ENCODE peak calls at places on chromosome 21, in nine cellular contexts. C is Peyer's patch; J is ovary; O is left ventricle myocardium inferior; T is IMR-90; S is endothelial cell of umbilical vein; W is sigmoid colon; X is stomach; L is CD8-positive, alpha-beta T cell. F is an unnamed sample.

GRCh38 chr21:28537371-28538079 is 455.2 kb downstream of the LTN1 start:
- DNase-seq in X (no peak), L (no peak), O (no peak), T (peak), C (no peak), W (no peak), S (peak), J (no peak), F (peak)

GRCh38 chr21:37220433-37220980 is 46.6 kb downstream of the VPS26C start:
- DNase-seq in W (peak), J (no peak), T (peak), S (peak), O (no peak), X (no peak), C (peak), L (no peak), F (peak)

GRCh38 chr21:45405819-45406762 is 1.1 kb downstream of the COL18A1 start:
- DNase-seq in T (peak), C (no peak), S (peak), J (no peak), X (no peak), O (peak), W (peak), L (no peak), F (peak)

GRCh38 chr21:38787461-38788274 is 18.1 kb upstream of the ETS2 start:
- DNase-seq in X (peak), T (peak), L (no peak), J (no peak), O (no peak), S (no peak), W (no peak), C (peak), F (peak)

GRCh38 chr21:38839683-38840286 is 34.1 kb downstream of the ETS2 start:
- DNase-seq in W (no peak), L (no peak), J (no peak), T (peak), O (no peak), C (no peak), X (no peak), S (peak), F (peak)

GRCh38 chr21:28884976-28885852 is 107.5 kb downstream of the LTN1 start:
- DNase-seq in S (peak), W (peak), X (peak), L (peak), J (peak), T (peak), C (peak), O (peak), F (peak)

GRCh38 chr21:28454978-28455600 is 537.6 kb downstream of the LTN1 start:
- DNase-seq in T (peak), L (no peak), C (no peak), J (no peak), O (no peak), W (no peak), X (no peak), S (no peak), F (no peak)

GRCh38 chr21:26826801-26827200 is 18.4 kb downstream of the ADAMTS1 start:
- DNase-seq in T (no peak), L (no peak), W (no peak), J (no peak), X (no peak), S (no peak), O (no peak), C (no peak), F (no peak)

GRCh38 chr21:39847877-39848276 is 19.4 kb upstream of the PCP4 start:
- DNase-seq in O (no peak), X (no peak), S (no peak), C (no peak), L (no peak), J (no peak), W (no peak), T (no peak), F (no peak)

GRCh38 chr21:34129971-34130597 is 56.7 kb downstream of the MRPS6 start:
- DNase-seq in X (no peak), L (no peak), J (no peak), O (no peak), S (no peak), W (no peak), T (peak), C (no peak), F (no peak)

GRCh38 chr21:24705201-24705600 is 902.1 kb downstream of the MRPL39 start:
- DNase-seq in X (no peak), C (no peak), S (no peak), W (no peak), O (no peak), L (no peak), T (no peak), J (no peak), F (no peak)

GRCh38 chr21:38159355-38159754 is 97.4 kb upstream of the KCNJ15 start:
- DNase-seq in C (peak), W (no peak), J (peak), X (peak), L (peak), S (peak), O (peak), T (peak), F (peak)

GRCh38 chr21:29230541-29231275 is 68.0 kb upstream of the BACH1 start:
- DNase-seq in L (no peak), T (no peak), S (no peak), W (no peak), O (no peak), J (no peak), C (no peak), X (no peak), F (no peak)

GRCh38 chr21:38467369-38467768 is 30.9 kb downstream of the ERG start:
- DNase-seq in T (no peak), L (no peak), J (no peak), X (no peak), C (no peak), O (no peak), S (no peak), W (no peak), F (no peak)

GRCh38 chr21:19922122-19922521 is 1076.1 kb upstream of the NCAM2 start:
- DNase-seq in C (no peak), J (no peak), O (no peak), S (no peak), W (no peak), T (no peak), L (no peak), X (no peak), F (no peak)

GRCh38 chr21:37914211-37914900 is 1.9 kb downstream of the KCNJ6 start:
- DNase-seq in O (no peak), L (no peak), C (no peak), S (no peak), W (no peak), T (peak), X (no peak), J (no peak), F (peak)

GRCh38 chr21:27365394-27365793 is 398.5 kb upstream of the ADAMTS5 start:
- DNase-seq in J (no peak), W (no peak), T (peak), X (no peak), C (no peak), L (no peak), S (no peak), O (no peak), F (no peak)

GRCh38 chr21:23308741-23309140 is 2298.5 kb downstream of the MRPL39 start:
- DNase-seq in T (no peak), X (no peak), J (no peak), W (no peak), C (no peak), S (no peak), O (no peak), L (no peak), F (no peak)

GRCh38 chr21:39144191-39144590 is 39.1 kb downstream of the PSMG1 start:
- DNase-seq in W (no peak), S (no peak), T (no peak), O (no peak), C (no peak), L (no peak), X (no peak), J (no peak), F (no peak)

GRCh38 chr21:40134731-40135492 is 267.7 kb downstream of the PCP4 start:
- DNase-seq in L (no peak), J (no peak), C (no peak), W (no peak), O (no peak), X (no peak), T (no peak), S (no peak), F (no peak)

GRCh38 chr21:28798798-28799197 is 193.9 kb downstream of the LTN1 start:
- DNase-seq in C (no peak), W (no peak), L (no peak), J (no peak), T (peak), S (no peak), O (no peak), X (no peak), F (no peak)

GRCh38 chr21:31558839-31559367 is 100.6 kb upstream of the SOD1 start:
- DNase-seq in T (peak), S (peak), O (peak), L (peak), X (peak), C (peak), J (peak), W (peak), F (peak)

GRCh38 chr21:8990326-8991087 is 1530.9 kb upstream of the TPTE start:
- DNase-seq in S (no peak), T (no peak), L (no peak), X (no peak), O (no peak), J (no peak), C (no peak), W (peak), F (no peak)

GRCh38 chr21:28487455-28488070 is 505.1 kb downstream of the LTN1 start:
- DNase-seq in T (no peak), W (no peak), O (no peak), J (no peak), C (no peak), X (no peak), S (no peak), L (no peak), F (no peak)

GRCh38 chr21:30831194-30831765 is 1.7 kb upstream of the KRTAP7-1 start:
- DNase-seq in O (no peak), X (no peak), W (no peak), T (no peak), L (peak), C (no peak), S (no peak), J (no peak), F (no peak)

GRCh38 chr21:29499734-29500343 is 201.1 kb downstream of the BACH1 start:
- DNase-seq in S (peak), C (no peak), J (no peak), T (no peak), X (no peak), W (no peak), L (no peak), O (no peak), F (peak)

GRCh38 chr21:29419422-29419821 is 120.7 kb downstream of the BACH1 start:
- DNase-seq in C (no peak), O (no peak), T (no peak), W (no peak), L (no peak), S (no peak), X (no peak), J (no peak), F (no peak)

GRCh38 chr21:31597683-31598082 is 61.8 kb upstream of the SOD1 start:
- DNase-seq in O (no peak), T (no peak), X (no peak), L (no peak), W (no peak), J (no peak), C (no peak), S (no peak), F (no peak)

GRCh38 chr21:38297193-38297592 is 40.4 kb downstream of the KCNJ15 start:
- DNase-seq in L (no peak), W (no peak), O (no peak), T (peak), C (no peak), X (no peak), J (no peak), S (peak), F (no peak)

GRCh38 chr21:15274701-15275255 is 210.0 kb upstream of the NRIP1 start:
- DNase-seq in W (no peak), J (no peak), O (no peak), C (no peak), S (no peak), T (no peak), L (no peak), X (no peak), F (no peak)

GRCh38 chr21:31872452-31873274 is at the start of gene HUNK:
- DNase-seq in X (no peak), S (no peak), T (peak), O (no peak), C (peak), W (no peak), L (no peak), J (peak), F (no peak)

GRCh38 chr21:41856572-41856971 is 22.6 kb downstream of the PRDM15 start:
- DNase-seq in W (no peak), L (no peak), S (no peak), T (no peak), O (no peak), C (no peak), J (no peak), X (no peak), F (no peak)
- H3K27ac ChIP-seq in W (no peak), L (no peak), S (no peak), T (no peak), O (no peak), C (no peak), J (no peak), X (no peak), F (no peak)

GRCh38 chr21:25788677-25789076 is 53.9 kb downstream of the GABPA start:
- DNase-seq in W (no peak), C (no peak), O (no peak), X (no peak), J (no peak), T (no peak), L (no peak), S (no peak), F (no peak)

GRCh38 chr21:25790122-25790951 is 55.6 kb downstream of the GABPA start:
- DNase-seq in J (no peak), S (peak), W (no peak), L (no peak), O (no peak), C (no peak), T (peak), X (no peak), F (peak)

DNA sequence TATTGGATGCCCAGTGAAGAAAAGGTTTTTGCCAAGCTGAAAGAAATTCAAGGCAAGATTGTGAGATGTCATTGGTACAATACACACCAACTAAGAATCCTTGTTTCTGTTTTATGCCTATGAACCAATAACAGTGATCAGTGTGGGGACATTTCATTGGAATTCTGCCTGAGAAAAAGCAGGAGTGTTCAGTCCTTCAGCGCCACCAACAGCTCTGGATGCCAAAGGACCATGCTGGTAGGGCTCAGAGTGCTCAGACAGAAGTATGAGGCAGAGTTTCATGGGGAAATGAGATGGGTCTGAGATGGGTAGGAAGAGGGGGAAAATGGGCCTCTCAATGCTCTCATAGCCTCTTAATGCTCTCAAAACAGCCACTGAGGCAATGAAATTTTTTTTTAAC is 56.5 kb downstream of the GABPA start:
- DNase-seq in S (no peak), J (no peak), X (no peak), L (no peak), W (no peak), C (no peak), O (no peak), T (no peak), F (no peak)
- TF ChIP-seq CTCF in S (no peak), J (no peak), X (no peak), L (no peak), W (no peak), C (no peak), O (no peak), T (no peak), F (no peak)

GRCh38 chr21:35294231-35294898 is 245.3 kb upstream of the RUNX1 start:
- DNase-seq in S (peak), L (no peak), O (no peak), X (peak), J (no peak), T (no peak), W (no peak), C (peak), F (no peak)
- H3K27ac ChIP-seq in S (no peak), L (no peak), O (no peak), X (peak), J (no peak), T (no peak), W (no peak), C (peak), F (no peak)

DNA sequence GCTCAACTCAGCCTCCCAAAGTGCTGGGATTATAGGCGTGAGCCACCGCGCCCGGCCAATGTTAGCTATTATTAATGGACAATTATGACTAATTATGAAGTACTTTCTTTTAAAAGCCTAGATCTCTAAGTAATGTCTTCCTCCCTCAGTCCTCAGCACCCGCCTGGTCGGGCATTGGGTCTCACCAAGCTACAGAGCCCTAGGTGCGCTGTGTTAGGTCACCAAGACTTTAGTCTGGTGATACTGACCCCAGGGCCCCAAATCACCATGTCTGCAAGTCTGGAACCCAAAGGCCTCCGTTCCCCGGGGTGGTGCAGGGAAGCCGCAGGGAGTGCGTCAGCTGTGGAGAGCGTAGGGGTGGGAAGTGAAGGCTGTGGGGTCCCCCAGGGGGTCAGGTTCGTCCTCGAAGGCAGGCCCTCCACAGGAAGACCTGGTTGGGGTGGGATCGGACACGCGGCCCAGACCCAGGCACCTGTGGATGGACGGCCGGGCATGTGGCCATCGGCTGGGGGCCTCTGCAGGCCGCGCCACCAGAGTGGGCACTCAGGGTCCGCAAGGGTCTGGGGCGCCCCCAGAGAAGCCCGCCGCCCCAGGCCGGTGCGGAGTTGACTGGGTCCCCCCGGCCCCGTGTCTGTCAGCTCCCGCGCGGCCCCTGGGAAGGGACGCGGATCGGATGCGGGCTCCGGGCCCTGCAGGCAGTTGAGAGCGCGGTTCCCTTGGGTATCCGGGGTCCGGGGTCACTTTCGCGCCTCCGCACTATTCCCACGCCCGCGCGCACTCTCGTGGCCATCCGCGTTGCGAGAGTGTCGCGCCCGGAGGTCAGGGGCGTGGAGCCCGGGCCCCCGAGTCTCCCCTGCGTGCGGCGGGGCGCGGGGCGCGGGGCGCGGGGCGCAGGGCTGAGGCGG is 710 bp upstream of the PDXK start:
- DNase-seq in J (no peak), W (no peak), O (no peak), L (no peak), X (no peak), C (peak), S (no peak), T (no peak), F (no peak)
- TF ChIP-seq CTCF in J (no peak), W (no peak), O (no peak), L (no peak), X (no peak), C (no peak), S (no peak), T (no peak), F (no peak)

GRCh38 chr21:42553435-42553834 is 39.8 kb downstream of the SLC37A1 start:
- DNase-seq in W (no peak), C (no peak), O (no peak), S (no peak), L (no peak), J (no peak), X (no peak), T (no peak), F (no peak)

GRCh38 chr21:42550817-42551216 is 37.2 kb downstream of the SLC37A1 start:
- DNase-seq in O (no peak), S (no peak), T (no peak), J (no peak), W (no peak), X (peak), L (no peak), C (peak), F (no peak)

GRCh38 chr21:42555756-42556438 is 42.2 kb downstream of the SLC37A1 start:
- DNase-seq in S (no peak), O (no peak), J (no peak), X (no peak), W (peak), C (peak), T (no peak), L (no peak), F (no peak)

GRCh38 chr21:42554251-42554937 is 40.7 kb downstream of the SLC37A1 start:
- DNase-seq in W (peak), T (no peak), J (no peak), X (no peak), L (no peak), C (peak), S (no peak), O (peak), F (no peak)

DNA sequence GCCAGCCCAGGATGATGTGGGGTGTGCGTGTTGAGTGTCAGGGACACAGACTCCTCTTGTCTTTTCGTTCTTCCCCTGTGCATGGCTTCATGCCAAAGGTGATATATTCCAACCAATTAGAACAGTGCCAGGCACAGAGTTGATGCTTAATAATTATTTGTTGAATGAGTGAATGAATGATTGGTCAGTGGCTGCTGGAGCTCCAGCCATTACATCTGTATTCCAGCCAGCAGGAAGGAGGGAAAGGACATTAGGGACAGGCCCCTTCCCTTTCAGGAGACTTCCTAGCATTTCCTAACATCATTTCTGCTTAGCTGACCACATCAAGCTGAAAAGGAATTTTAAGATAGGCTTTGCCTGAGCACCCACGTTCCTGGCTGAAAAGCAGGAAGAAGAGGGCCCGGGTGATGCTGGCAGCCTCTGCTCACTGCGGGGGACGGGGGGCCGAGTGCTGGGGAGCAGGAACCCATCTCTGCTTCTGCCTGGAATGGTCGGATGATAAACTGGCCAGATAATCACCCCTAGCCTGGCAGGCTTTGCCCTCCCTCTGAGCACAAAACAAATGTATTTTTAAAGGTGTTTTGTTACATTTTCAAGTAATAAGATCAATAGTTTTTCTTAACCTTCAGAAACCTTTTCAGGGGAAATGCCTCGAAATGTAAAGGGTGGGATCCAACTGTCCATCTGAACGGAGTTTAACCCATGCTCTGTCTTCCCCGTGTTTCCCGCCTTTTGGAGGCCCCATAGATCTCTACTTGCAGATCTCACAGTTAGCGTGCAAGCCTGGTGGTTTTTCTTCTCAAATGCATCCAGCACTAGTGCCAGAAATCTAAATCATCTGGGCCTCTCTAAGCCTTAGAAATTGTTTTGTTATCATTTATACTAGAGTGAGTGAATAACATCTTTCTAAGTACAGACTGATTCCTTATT is 39.0 kb downstream of the SLC37A1 start:
- DNase-seq in T (no peak), C (peak), X (no peak), W (no peak), O (no peak), L (no peak), S (no peak), J (no peak), F (no peak)
- H3K27ac ChIP-seq in T (no peak), C (no peak), X (no peak), W (no peak), O (no peak), L (no peak), S (no peak), J (no peak), F (no peak)

GRCh38 chr21:33088384-33088783 is 18.4 kb downstream of the OLIG1 start:
- DNase-seq in C (no peak), L (no peak), X (no peak), S (no peak), W (no peak), J (no peak), T (no peak), O (no peak), F (no peak)
- TF ChIP-seq CTCF in C (no peak), L (no peak), X (no peak), S (no peak), W (no peak), J (no peak), T (no peak), O (no peak), F (no peak)

F was measured in RWPE1.